ENCODE peak calls at places on chromosomes 6 and 20, in nine cellular contexts. S, V, I, Y, O, J, W, A and B are unnamed samples.

GRCh38 chr6:13407709-13408695 is 79.4 kb downstream of the GFOD1 start:
- DNase-seq in S (no peak), V (no peak), I (no peak), Y (peak), O (no peak), J (no peak), W (peak), A (no peak), B (no peak)

GRCh38 chr6:136415351-136416005 is 125.8 kb upstream of the BCLAF1 start:
- DNase-seq in S (no peak), V (no peak), I (no peak), Y (no peak), O (no peak), J (no peak), W (peak), A (no peak), B (no peak)

GRCh38 chr6:131116755-131117360 is 18.4 kb upstream of the AKAP7 start:
- DNase-seq in S (no peak), V (no peak), I (no peak), Y (no peak), O (no peak), J (no peak), W (peak), A (no peak), B (no peak)

GRCh38 chr20:32474967-32475819 is 109.9 kb downstream of the NOL4L start:
- DNase-seq in S (peak), V (peak), I (peak), Y (peak), O (no peak), J (peak), W (peak), A (no peak), B (no peak)

GRCh38 chr20:14055127-14055742 is 59.9 kb downstream of the MACROD2 start:
- DNase-seq in S (no peak), V (peak), I (no peak), Y (peak), O (no peak), J (peak), W (peak), A (no peak), B (no peak)

GRCh38 chr6:166056637-166057036 is 111.0 kb downstream of the TBXT start:
- DNase-seq in S (no peak), V (no peak), I (no peak), Y (no peak), O (no peak), J (no peak), W (peak), A (no peak), B (no peak)

GRCh38 chr6:34053721-34054120 is 92.2 kb downstream of the GRM4 start:
- DNase-seq in S (no peak), V (no peak), I (peak), Y (peak), O (no peak), J (no peak), W (no peak), A (no peak), B (no peak)

GRCh38 chr20:31595654-31596411 is 9.3 kb upstream of the ID1 start:
- DNase-seq in S (peak), V (no peak), I (peak), Y (peak), O (no peak), J (peak), W (peak), A (peak), B (no peak)

GRCh38 chr6:43828711-43829110 is 58.7 kb downstream of the VEGFA start:
- DNase-seq in S (no peak), V (no peak), I (peak), Y (no peak), O (no peak), J (peak), W (no peak), A (no peak), B (no peak)

GRCh38 chr6:157763129-157763893 is 59.7 kb upstream of the SNX9 start:
- DNase-seq in S (no peak), V (no peak), I (peak), Y (peak), O (no peak), J (peak), W (peak), A (peak), B (no peak)

GRCh38 chr6:7554533-7555275 is 13.2 kb downstream of the DSP start:
- DNase-seq in S (no peak), V (no peak), I (no peak), Y (no peak), O (no peak), J (no peak), W (no peak), A (no peak), B (no peak)

GRCh38 chr6:16704706-16705402 is 56.4 kb downstream of the ATXN1 start:
- DNase-seq in S (no peak), V (peak), I (no peak), Y (no peak), O (no peak), J (no peak), W (peak), A (no peak), B (peak)

GRCh38 chr6:2764610-2765165 is 505 bp upstream of the WRNIP1 start:
- DNase-seq in S (peak), V (peak), I (no peak), Y (no peak), O (peak), J (peak), W (peak), A (peak), B (peak)

GRCh38 chr6:159838020-159838744 is 38.1 kb downstream of the PNLDC1 start:
- DNase-seq in S (no peak), V (no peak), I (no peak), Y (no peak), O (no peak), J (peak), W (no peak), A (no peak), B (no peak)

GRCh38 chr6:106974999-106975698 is 620 bp upstream of the CD24 start:
- DNase-seq in S (peak), V (peak), I (peak), Y (peak), O (no peak), J (peak), W (peak), A (no peak), B (no peak)

GRCh38 chr6:2807342-2808090 is 34.1 kb downstream of the SERPINB1 start:
- DNase-seq in S (no peak), V (no peak), I (no peak), Y (no peak), O (no peak), J (no peak), W (no peak), A (no peak), B (no peak)

GRCh38 chr20:10761232-10761631 is 87.4 kb upstream of the JAG1 start:
- DNase-seq in S (peak), V (no peak), I (no peak), Y (no peak), O (no peak), J (no peak), W (peak), A (no peak), B (no peak)

GRCh38 chr20:45946149-45946970 is 11.9 kb downstream of the PCIF1 start:
- DNase-seq in S (peak), V (peak), I (no peak), Y (peak), O (peak), J (no peak), W (peak), A (no peak), B (no peak)

GRCh38 chr6:129546702-129547101 is 163.3 kb downstream of the ARHGAP18 start:
- DNase-seq in S (no peak), V (no peak), I (no peak), Y (no peak), O (no peak), J (no peak), W (no peak), A (no peak), B (no peak)

GRCh38 chr20:38228436-38228835 is 32.1 kb downstream of the KIAA1755 start:
- DNase-seq in S (no peak), V (no peak), I (no peak), Y (no peak), O (no peak), J (peak), W (no peak), A (peak), B (no peak)

GRCh38 chr6:28635547-28636158 is 110.0 kb downstream of the GPX5 start:
- DNase-seq in S (no peak), V (no peak), I (peak), Y (no peak), O (no peak), J (peak), W (no peak), A (no peak), B (no peak)

GRCh38 chr6:31462964-31463940 is 34.7 kb upstream of the MICB start:
- DNase-seq in S (no peak), V (peak), I (peak), Y (peak), O (peak), J (peak), W (peak), A (no peak), B (peak)

GRCh38 chr6:29731281-29731680 is 8.0 kb downstream of the HLA-F start:
- DNase-seq in S (no peak), V (no peak), I (no peak), Y (no peak), O (no peak), J (no peak), W (no peak), A (no peak), B (no peak)

GRCh38 chr6:27503436-27504030 is 30.6 kb upstream of the ZNF184 start:
- DNase-seq in S (peak), V (peak), I (peak), Y (peak), O (peak), J (no peak), W (peak), A (peak), B (peak)

GRCh38 chr6:155103816-155104366 is 108.8 kb downstream of the TIAM2 start:
- DNase-seq in S (no peak), V (peak), I (no peak), Y (no peak), O (no peak), J (peak), W (no peak), A (no peak), B (no peak)

GRCh38 chr6:116060572-116061283 is at the start of gene FRK:
- DNase-seq in S (no peak), V (no peak), I (no peak), Y (peak), O (no peak), J (no peak), W (peak), A (no peak), B (no peak)

GRCh38 chr6:2196079-2196679 is 49.2 kb downstream of the GMDS start:
- DNase-seq in S (no peak), V (peak), I (no peak), Y (peak), O (no peak), J (peak), W (peak), A (no peak), B (peak)

GRCh38 chr6:103036846-103037245 is 1643.3 kb downstream of the GRIK2 start:
- DNase-seq in S (no peak), V (no peak), I (no peak), Y (no peak), O (no peak), J (no peak), W (no peak), A (no peak), B (no peak)

GRCh38 chr20:20872420-20872819 is 160.0 kb upstream of the RALGAPA2 start:
- DNase-seq in S (no peak), V (no peak), I (no peak), Y (no peak), O (no peak), J (no peak), W (no peak), A (no peak), B (no peak)

GRCh38 chr6:153130515-153131036 is 506 bp downstream of the RGS17 start:
- DNase-seq in S (no peak), V (no peak), I (no peak), Y (no peak), O (no peak), J (no peak), W (peak), A (no peak), B (no peak)

GRCh38 chr20:38278763-38279162 is 18.2 kb upstream of the KIAA1755 start:
- DNase-seq in S (no peak), V (no peak), I (no peak), Y (no peak), O (no peak), J (no peak), W (no peak), A (no peak), B (no peak)